ENCODE peak calls at places on chromosomes 12 and 14, in nine cellular contexts. V, I, F, Z, J, M, L, C and U are unnamed samples.

GRCh38 chr14:75090353-75090752 is 20.9 kb downstream of the ZC2HC1C start:
- DNase-seq in V (no peak), I (no peak), F (no peak), Z (no peak), J (no peak), M (peak; percentile 25), L (no peak), C (peak; percentile 66), U (no peak)

GRCh38 chr14:25014440-25014839 is 35.5 kb downstream of the STXBP6 start:
- DNase-seq in V (no peak), I (no peak), F (no peak), Z (no peak), J (no peak), M (peak; percentile 15), L (no peak), C (peak; percentile 31), U (no peak)

GRCh38 chr12:15629761-15630160 is 159.4 kb downstream of the EPS8 start:
- DNase-seq in V (no peak), I (no peak), F (no peak), Z (peak; percentile 12), J (no peak), M (peak; percentile 48), L (no peak), C (peak; percentile 69), U (no peak)

GRCh38 chr12:67747869-67748760 is 99.6 kb downstream of the DYRK2 start:
- DNase-seq in V (no peak), I (no peak), F (no peak), Z (peak; percentile 77), J (peak; percentile 66), M (peak; percentile 63), L (no peak), C (peak; percentile 72), U (no peak)

GRCh38 chr14:59265808-59266207 is 77.3 kb downstream of the DAAM1 start:
- DNase-seq in V (no peak), I (no peak), F (peak; percentile 25), Z (no peak), J (no peak), M (no peak), L (no peak), C (no peak), U (no peak)

GRCh38 chr12:54751493-54751892 is 102.8 kb upstream of the MUCL1 start:
- DNase-seq in V (no peak), I (no peak), F (no peak), Z (no peak), J (no peak), M (no peak), L (no peak), C (no peak), U (no peak)

GRCh38 chr14:53967606-53968005 is 11.0 kb upstream of the BMP4 start:
- DNase-seq in V (no peak), I (no peak), F (no peak), Z (no peak), J (no peak), M (no peak), L (no peak), C (no peak), U (no peak)

GRCh38 chr12:72074065-72074464 is 135.4 kb downstream of the TPH2 start:
- DNase-seq in V (no peak), I (no peak), F (no peak), Z (no peak), J (no peak), M (no peak), L (no peak), C (no peak), U (no peak)

GRCh38 chr12:11545438-11546330 is 103.8 kb upstream of the ETV6 start:
- DNase-seq in V (no peak), I (peak; percentile 53), F (no peak), Z (no peak), J (no peak), M (peak; percentile 12), L (no peak), C (no peak), U (no peak)

GRCh38 chr12:51198568-51199400 is 19.1 kb downstream of the POU6F1 start:
- DNase-seq in V (peak; percentile 68), I (no peak), F (no peak), Z (no peak), J (no peak), M (no peak), L (no peak), C (no peak), U (no peak)

GRCh38 chr12:120230326-120230973 is 29.5 kb upstream of the RPLP0 start:
- DNase-seq in V (peak; percentile 88), I (no peak), F (no peak), Z (peak; percentile 100), J (peak; percentile 90), M (peak; percentile 98), L (no peak), C (peak; percentile 98), U (peak; percentile 55)

GRCh38 chr12:124772467-124773170 is 91.0 kb downstream of the SCARB1 start:
- DNase-seq in V (no peak), I (no peak), F (no peak), Z (no peak), J (no peak), M (no peak), L (no peak), C (no peak), U (no peak)

GRCh38 chr12:1914116-1914911 is 4.1 kb downstream of the CACNA2D4 start:
- DNase-seq in V (no peak), I (no peak), F (no peak), Z (no peak), J (peak; percentile 1), M (no peak), L (no peak), C (no peak), U (peak; percentile 3)

GRCh38 chr12:9646794-9647622 is 22.5 kb upstream of the CLEC2D start:
- DNase-seq in V (no peak), I (no peak), F (no peak), Z (peak; percentile 27), J (peak; percentile 3), M (peak; percentile 43), L (no peak), C (peak; percentile 56), U (no peak)

GRCh38 chr12:26156201-26156871 is 31.5 kb upstream of the BHLHE41 start:
- DNase-seq in V (no peak), I (peak; percentile 44), F (no peak), Z (no peak), J (no peak), M (no peak), L (no peak), C (no peak), U (no peak)

GRCh38 chr14:22375321-22375930 is 213.6 kb downstream of the DAD1 start:
- DNase-seq in V (no peak), I (no peak), F (no peak), Z (peak; percentile 57), J (peak; percentile 18), M (peak; percentile 67), L (peak; percentile 26), C (peak; percentile 68), U (peak; percentile 32)

GRCh38 chr14:104199266-104199665 is 60.9 kb downstream of the KIF26A start:
- DNase-seq in V (no peak), I (no peak), F (no peak), Z (no peak), J (no peak), M (no peak), L (no peak), C (no peak), U (no peak)

GRCh38 chr12:22733756-22734155 is 108.8 kb downstream of the ETNK1 start:
- DNase-seq in V (no peak), I (no peak), F (no peak), Z (no peak), J (peak; percentile 19), M (no peak), L (no peak), C (no peak), U (no peak)

GRCh38 chr12:125092872-125093680 is 27.8 kb downstream of the AACS start:
- DNase-seq in V (no peak), I (no peak), F (no peak), Z (peak; percentile 46), J (peak; percentile 67), M (peak; percentile 68), L (no peak), C (peak; percentile 66), U (no peak)

GRCh38 chr12:116366824-116367223 is 89.3 kb upstream of the MED13L start:
- DNase-seq in V (no peak), I (no peak), F (no peak), Z (no peak), J (no peak), M (no peak), L (no peak), C (no peak), U (no peak)

GRCh38 chr12:55996201-55996714 is 818 bp upstream of the SUOX start:
- DNase-seq in V (no peak), I (peak; percentile 58), F (peak; percentile 34), Z (peak; percentile 81), J (peak; percentile 63), M (peak; percentile 56), L (peak; percentile 41), C (peak; percentile 62), U (peak; percentile 26)

GRCh38 chr12:120260607-120261006 is 4.9 kb downstream of the PXN start:
- DNase-seq in V (no peak), I (no peak), F (no peak), Z (no peak), J (no peak), M (no peak), L (no peak), C (no peak), U (no peak)

GRCh38 chr12:132145334-132145733 is 1.1 kb downstream of the NOC4L start:
- DNase-seq in V (peak; percentile 69), I (no peak), F (no peak), Z (no peak), J (no peak), M (no peak), L (no peak), C (no peak), U (no peak)